ENCODE peak calls at places on chromosomes 16 and 17, in six cellular contexts. K is prostate gland, I is thyroid gland, V is spleen, E is HCT116, A is A549. M is an unnamed sample.

GRCh38 chr17:50631908-50632571 is 2.6 kb upstream of the ABCC3 start:
- DNase-seq in K (no peak), I (no peak), V (no peak), E (no peak), A (no peak), M (peak)

GRCh38 chr16:31181102-31181830 is 1.3 kb downstream of the FUS start:
- DNase-seq in K (no peak), I (peak), V (peak), E (no peak), A (no peak), M (peak)

GRCh38 chr17:2059125-2059836 is 4.4 kb downstream of the HIC1 start:
- DNase-seq in K (no peak), I (no peak), V (peak), E (no peak), A (no peak), M (peak)

GRCh38 chr17:46044286-46044928 is 45.4 kb downstream of the STH start:
- DNase-seq in K (peak), I (peak), V (no peak), E (peak), A (peak), M (peak)

GRCh38 chr17:20008242-20009051 is 712 bp upstream of the SPECC1 start:
- DNase-seq in K (no peak), I (no peak), V (peak), E (no peak), A (peak), M (peak)

GRCh38 chr16:24610421-24610765 is 71.0 kb downstream of the RBBP6 start:
- DNase-seq in K (no peak), I (no peak), V (peak), E (no peak), A (no peak), M (peak)

GRCh38 chr16:86080131-86080875 is 181.3 kb downstream of the IRF8 start:
- DNase-seq in K (no peak), I (no peak), V (peak), E (no peak), A (no peak), M (no peak)

GRCh38 chr17:56810846-56811775 is 22.6 kb downstream of the C17orf67 start:
- DNase-seq in K (no peak), I (no peak), V (peak), E (no peak), A (no peak), M (peak)

GRCh38 chr17:13777003-13777402 is 175.3 kb upstream of the HS3ST3A1 start:
- DNase-seq in K (no peak), I (no peak), V (no peak), E (no peak), A (no peak), M (no peak)

GRCh38 chr17:17403899-17404576 is 72.8 kb upstream of the MED9 start:
- DNase-seq in K (no peak), I (no peak), V (peak), E (no peak), A (no peak), M (peak)

GRCh38 chr16:50595854-50596253 is 47.7 kb downstream of the NKD1 start:
- DNase-seq in K (no peak), I (no peak), V (no peak), E (no peak), A (no peak), M (no peak)

GRCh38 chr17:61324540-61324868 is 75.1 kb upstream of the TBX2 start:
- DNase-seq in K (no peak), I (no peak), V (no peak), E (no peak), A (no peak), M (no peak)

GRCh38 chr17:36598951-36599401 is 2.4 kb upstream of the MRM1 start:
- DNase-seq in K (no peak), I (no peak), V (no peak), E (no peak), A (no peak), M (no peak)

GRCh38 chr17:42531455-42532354 is 4.3 kb upstream of the NAGLU start:
- DNase-seq in K (no peak), I (peak), V (peak), E (no peak), A (no peak), M (peak)
- TF ChIP-seq POLR2A in K (peak), I (peak), V (no peak), E (no peak), A (peak), M (no peak)

GRCh38 chr17:74203439-74204240 is at the start of gene RPL38:
- DNase-seq in K (peak), I (peak), V (peak), E (peak), A (peak), M (peak)
- TF ChIP-seq POLR2A in K (peak), I (peak), V (peak), E (peak), A (peak), M (peak)

GRCh38 chr16:56729736-56730662 is at the start of gene NUP93:
- DNase-seq in K (peak), I (peak), V (peak), E (peak), A (peak), M (peak)
- TF ChIP-seq POLR2A in K (peak), I (peak), V (no peak), E (peak), A (peak), M (peak)

GRCh38 chr17:43758086-43758485 is 505 bp downstream of the SOST start:
- DNase-seq in K (no peak), I (no peak), V (no peak), E (no peak), A (no peak), M (no peak)

GRCh38 chr17:43757171-43757660 is 1.4 kb downstream of the SOST start:
- DNase-seq in K (no peak), I (no peak), V (no peak), E (no peak), A (no peak), M (no peak)

GRCh38 chr17:43758497-43759174 is at the start of gene SOST:
- DNase-seq in K (no peak), I (no peak), V (no peak), E (no peak), A (no peak), M (peak)

GRCh38 chr17:43759836-43760235 is 1.2 kb upstream of the SOST start:
- DNase-seq in K (no peak), I (no peak), V (no peak), E (no peak), A (no peak), M (no peak)

GRCh38 chr17:43760254-43760852 is 1.8 kb upstream of the SOST start:
- DNase-seq in K (peak), I (peak), V (peak), E (peak), A (peak), M (peak)
- TF ChIP-seq POLR2A in K (no peak), I (no peak), V (no peak), E (no peak), A (no peak), M (no peak)

GRCh38 chr17:76710863-76711611 is at the start of gene MXRA7:
- DNase-seq in K (peak), I (peak), V (peak), E (no peak), A (peak), M (peak)
- TF ChIP-seq POLR2A in K (no peak), I (peak), V (no peak), E (peak), A (peak), M (no peak)

DNA sequence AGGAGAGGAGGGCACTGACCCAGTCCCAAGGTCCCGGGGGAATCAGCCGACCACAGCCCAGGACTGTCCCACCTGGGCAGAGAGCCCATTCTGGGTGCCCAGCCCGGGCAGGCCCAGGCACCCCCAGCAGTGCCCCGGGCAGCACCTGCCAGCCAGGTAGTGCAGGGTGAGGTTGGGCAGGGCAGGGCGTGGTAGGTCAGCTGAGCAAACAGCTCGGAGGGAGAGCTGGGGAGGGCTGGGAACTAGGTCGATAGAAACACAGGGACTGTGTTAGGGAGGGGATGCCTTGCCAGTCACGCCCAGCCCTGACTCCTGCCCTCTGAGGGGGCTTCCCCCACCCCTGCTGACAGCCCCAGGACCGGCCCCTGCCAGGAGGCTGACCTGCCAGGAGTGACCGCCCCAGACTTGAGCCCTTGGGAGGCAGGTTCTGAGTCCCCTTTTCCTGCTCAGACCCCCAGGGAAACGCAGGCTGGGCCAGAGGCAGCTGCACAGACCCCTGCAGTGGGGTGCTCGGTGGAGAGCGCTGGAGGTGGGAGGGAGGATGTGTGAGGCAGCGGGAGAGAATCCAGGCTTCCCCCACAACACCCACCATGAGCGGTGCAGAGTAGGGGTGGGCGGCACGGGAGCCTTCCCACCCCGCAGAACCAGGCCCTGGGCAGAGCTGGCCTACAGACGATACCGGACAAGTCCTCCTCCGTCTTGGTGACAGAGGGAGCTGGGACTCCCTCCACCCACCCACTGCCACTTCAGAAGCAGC is 4.7 kb downstream of the HS3ST6 start:
- DNase-seq in K (peak), I (no peak), V (no peak), E (no peak), A (no peak), M (no peak)
- TF ChIP-seq POLR2A in K (no peak), I (no peak), V (no peak), E (no peak), A (no peak), M (no peak)

DNA sequence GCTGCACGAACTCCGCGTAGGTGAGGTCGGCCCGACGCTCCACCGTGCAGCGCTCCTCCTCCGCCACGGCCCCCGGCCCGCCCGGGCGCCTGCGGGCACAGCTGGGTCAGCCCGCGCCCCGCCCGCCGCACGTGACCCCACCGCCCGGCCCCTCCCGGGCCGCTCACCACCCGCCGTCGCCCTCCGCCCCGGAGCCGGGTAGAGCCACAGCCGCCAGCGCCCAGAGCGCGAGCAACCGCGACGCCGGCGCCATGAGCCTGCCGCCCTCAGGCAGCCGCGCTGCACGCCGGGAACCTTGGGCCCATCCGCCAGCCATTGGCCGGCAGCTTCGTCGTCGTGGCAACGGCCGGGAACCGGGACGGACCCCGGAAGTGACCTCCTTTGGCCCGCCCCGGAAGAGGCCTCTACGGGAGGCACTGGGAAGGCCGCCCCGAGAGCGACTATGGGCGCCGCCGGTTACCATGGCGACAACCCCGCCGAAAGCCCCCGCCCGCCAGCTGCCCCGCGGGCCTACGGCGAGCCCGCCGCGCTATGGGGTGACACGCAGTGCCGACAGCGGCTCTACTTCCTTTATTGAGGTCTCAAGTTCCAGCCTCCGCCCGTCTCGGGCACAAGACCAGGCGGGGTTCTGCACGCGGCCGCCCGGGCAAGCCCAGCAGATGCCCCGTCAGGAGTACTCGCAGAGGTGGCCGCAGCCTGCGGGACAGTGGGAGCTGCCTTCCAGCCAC is at the start of gene JMJD8:
- DNase-seq in K (peak), I (peak), V (peak), E (peak), A (peak), M (peak)
- TF ChIP-seq POLR2A in K (peak), I (peak), V (peak), E (peak), A (peak), M (peak)

GRCh38 chr17:76270127-76270592 is 5.0 kb downstream of the UBALD2 start:
- DNase-seq in K (no peak), I (no peak), V (peak), E (no peak), A (no peak), M (no peak)
- TF ChIP-seq POLR2A in K (no peak), I (no peak), V (no peak), E (no peak), A (no peak), M (no peak)

DNA sequence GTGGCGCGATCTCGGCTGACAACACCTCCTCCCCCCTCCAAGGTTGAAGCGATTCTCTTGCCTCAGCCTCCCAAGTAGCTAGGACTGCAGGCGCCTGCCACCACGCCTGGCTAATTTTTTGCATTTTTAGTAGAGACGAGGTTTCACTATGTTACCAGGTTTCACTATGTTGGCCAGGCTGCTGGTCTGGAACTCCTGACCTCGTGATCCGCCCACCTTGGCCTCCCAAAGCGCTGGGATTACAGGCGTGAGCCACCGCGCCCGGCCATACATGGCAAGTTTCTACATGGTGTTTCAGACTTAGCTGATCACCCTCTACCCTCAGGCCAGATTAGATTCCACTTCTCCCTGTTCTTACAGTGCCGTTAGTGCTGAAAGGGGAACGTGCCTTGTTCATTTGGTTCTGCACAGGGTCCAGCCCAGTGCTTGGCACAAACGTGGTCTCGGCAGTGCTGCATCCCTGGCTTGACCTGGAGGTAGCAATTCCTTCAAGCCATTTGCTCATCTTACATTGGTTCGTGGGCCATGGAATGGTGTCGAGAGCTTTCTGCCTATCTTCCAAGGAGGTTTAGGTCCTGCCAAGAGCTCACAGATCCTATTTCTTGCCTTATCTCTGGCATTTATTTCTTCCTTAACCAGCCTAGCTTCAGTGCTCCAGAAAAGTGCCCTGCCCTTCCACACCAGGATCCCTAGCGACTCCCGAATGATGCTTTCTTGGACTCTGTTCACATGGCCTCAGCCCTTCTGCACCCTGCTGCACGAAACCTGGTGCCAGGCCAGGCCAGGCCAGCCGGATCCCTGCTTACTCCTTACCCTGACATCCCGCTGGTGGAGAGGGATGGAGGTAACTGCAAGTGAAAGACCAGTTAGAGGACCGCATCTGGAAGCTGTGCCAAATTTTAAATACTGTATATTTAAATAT is 14.8 kb upstream of the AURKB start:
- DNase-seq in K (no peak), I (no peak), V (no peak), E (no peak), A (no peak), M (no peak)
- TF ChIP-seq POLR2A in K (no peak), I (no peak), V (no peak), E (no peak), A (no peak), M (no peak)

M was measured in NB4.